ENCODE peak calls at places on chromosomes 1 and 21, in six cellular contexts. J is epithelial cell of proximal tubule, E is pulmonary artery endothelial cell, Y is upper lobe of left lung, T is stomach, X is HFFc6. F is an unnamed sample.

GRCh38 chr1:50157306-50157705 is 48.6 kb downstream of the ELAVL4 start:
- DNase-seq in X (no peak), T (no peak), E (no peak), Y (no peak), J (no peak), F (no peak)

GRCh38 chr1:214946615-214947014 is 135.9 kb upstream of the KCNK2 start:
- DNase-seq in Y (no peak), E (no peak), J (no peak), X (no peak), T (no peak), F (no peak)

GRCh38 chr1:205247130-205247921 is 19.6 kb downstream of the TMCC2 start:
- DNase-seq in T (no peak), E (no peak), Y (no peak), X (no peak), J (no peak), F (no peak)

GRCh38 chr1:170908942-170909341 is 26.4 kb upstream of the MROH9 start:
- DNase-seq in X (no peak), J (no peak), T (no peak), Y (no peak), E (no peak), F (no peak)

GRCh38 chr21:39451332-39452206 is at the start of gene SH3BGR:
- DNase-seq in E (no peak), X (no peak), T (no peak), Y (peak), J (no peak), F (no peak)

GRCh38 chr1:156693858-156694562 is 11.4 kb downstream of the CRABP2 start:
- DNase-seq in E (no peak), Y (no peak), T (peak), X (no peak), J (no peak), F (no peak)

GRCh38 chr21:17900990-17901385 is 81.8 kb upstream of the C21orf91 start:
- DNase-seq in T (no peak), E (no peak), Y (no peak), X (no peak), J (no peak), F (no peak)

GRCh38 chr1:244941121-244941520 is 76.8 kb upstream of the HNRNPU start:
- DNase-seq in Y (no peak), E (no peak), T (no peak), X (no peak), J (no peak), F (peak)

GRCh38 chr1:38207906-38208305 is 161.3 kb upstream of the POU3F1 start:
- DNase-seq in X (no peak), E (no peak), T (no peak), Y (no peak), J (no peak), F (no peak)

GRCh38 chr1:174158767-174159252 is 510 bp upstream of the RABGAP1L start:
- DNase-seq in T (no peak), Y (no peak), E (no peak), X (no peak), J (no peak), F (no peak)

GRCh38 chr1:38885092-38885491 is 3.7 kb upstream of the GJA9 start:
- DNase-seq in X (no peak), Y (no peak), E (no peak), J (no peak), T (no peak), F (no peak)

GRCh38 chr21:41976611-41977010 is 22.8 kb upstream of the C2CD2 start:
- DNase-seq in Y (peak), J (no peak), T (no peak), X (no peak), E (no peak), F (peak)

GRCh38 chr1:151593651-151594625 is 17.9 kb upstream of the SNX27 start:
- DNase-seq in X (no peak), J (no peak), E (no peak), Y (peak), T (peak), F (peak)

GRCh38 chr1:116693759-116694482 is 26.4 kb upstream of the IGSF3 start:
- DNase-seq in Y (no peak), E (no peak), T (no peak), X (peak), J (no peak), F (no peak)

GRCh38 chr1:211133841-211134669 is at the start of gene KCNH1:
- DNase-seq in J (no peak), Y (peak), T (peak), E (peak), X (peak), F (peak)

GRCh38 chr1:207312604-207312920 is 8.9 kb upstream of the CD55 start:
- DNase-seq in E (no peak), J (no peak), X (no peak), T (no peak), Y (no peak), F (no peak)

GRCh38 chr1:88210088-88210825 is 473.8 kb upstream of the PKN2 start:
- DNase-seq in J (no peak), E (no peak), Y (no peak), X (no peak), T (no peak), F (no peak)

GRCh38 chr1:67708606-67709005 is 23.6 kb downstream of the GADD45A start:
- DNase-seq in X (no peak), Y (no peak), E (no peak), T (peak), J (no peak), F (no peak)

GRCh38 chr1:16012590-16013219 is 5.1 kb downstream of the HSPB7 start:
- DNase-seq in J (no peak), X (peak), E (no peak), T (peak), Y (peak), F (peak)

GRCh38 chr1:166489670-166490436 is 323.1 kb upstream of the FAM78B start:
- DNase-seq in X (no peak), J (peak), Y (no peak), E (no peak), T (no peak), F (peak)

GRCh38 chr1:26094076-26094669 is 17.5 kb upstream of the PDIK1L start:
- DNase-seq in Y (no peak), J (no peak), T (no peak), X (no peak), E (no peak), F (no peak)

GRCh38 chr1:193939585-193939984 is 753.2 kb upstream of the B3GALT2 start:
- DNase-seq in E (no peak), Y (no peak), X (no peak), J (no peak), T (no peak), F (no peak)

GRCh38 chr1:64508521-64509096 is 38.7 kb downstream of the CACHD1 start:
- DNase-seq in X (no peak), E (no peak), J (no peak), T (no peak), Y (no peak), F (no peak)

GRCh38 chr1:81432089-81432488 is 368.6 kb upstream of the ADGRL2 start:
- DNase-seq in J (no peak), Y (no peak), T (no peak), X (no peak), E (no peak), F (no peak)

GRCh38 chr1:112689196-112689841 is 14.9 kb downstream of the MOV10 start:
- DNase-seq in Y (no peak), J (no peak), E (no peak), T (no peak), X (no peak), F (no peak)

GRCh38 chr1:115210302-115210711 is 121.0 kb upstream of the TSPAN2 start:
- DNase-seq in E (no peak), T (no peak), Y (no peak), X (peak), J (no peak), F (no peak)

GRCh38 chr1:79974659-79975058 is 968.1 kb upstream of the ADGRL4 start:
- DNase-seq in E (no peak), T (no peak), Y (no peak), J (no peak), X (no peak), F (no peak)

GRCh38 chr1:20366076-20366765 is 75.5 kb downstream of the VWA5B1 start:
- DNase-seq in Y (peak), J (no peak), E (no peak), X (no peak), T (no peak), F (no peak)

GRCh38 chr1:214632091-214632490 is 29.1 kb downstream of the CENPF start:
- DNase-seq in X (no peak), Y (no peak), E (no peak), T (no peak), J (no peak), F (no peak)

GRCh38 chr1:47405697-47406096 is 10.4 kb upstream of the FOXE3 start:
- DNase-seq in E (no peak), Y (no peak), T (no peak), J (no peak), X (no peak), F (no peak)

GRCh38 chr1:234409328-234409727 is 36.1 kb downstream of the COA6 start:
- DNase-seq in X (no peak), E (no peak), T (no peak), Y (no peak), J (no peak), F (no peak)

GRCh38 chr21:46110499-46111192 is 12.7 kb downstream of the COL6A2 start:
- DNase-seq in X (no peak), J (no peak), E (no peak), T (peak), Y (peak), F (no peak)

GRCh38 chr1:206839857-206840256 is 25.6 kb upstream of the IL20 start:
- DNase-seq in Y (no peak), T (no peak), X (peak), E (no peak), J (no peak), F (no peak)

GRCh38 chr21:25871566-25871965 is 136.8 kb downstream of the GABPA start:
- DNase-seq in X (no peak), Y (no peak), E (no peak), T (no peak), J (no peak), F (no peak)

GRCh38 chr1:229714964-229715603 is 89.0 kb downstream of the URB2 start:
- DNase-seq in T (peak), E (no peak), J (no peak), Y (no peak), X (peak), F (peak)

F was measured in GM13976.